ENCODE peak calls at places on chromosome 14, in four cellular contexts. W, E, Y and P are unnamed samples.

GRCh38 chr14:92951912-92952471 is 29.0 kb downstream of the CHGA start:
- DNase-seq in W (peak; percentile 37), E (no peak), Y (no peak), P (peak; percentile 66)

GRCh38 chr14:69101331-69101826 is 51.5 kb downstream of the DCAF5 start:
- DNase-seq in W (no peak), E (peak; percentile 42), Y (no peak), P (peak; percentile 94)

GRCh38 chr14:69863083-69863482 is 16.1 kb upstream of the SMOC1 start:
- DNase-seq in W (no peak), E (no peak), Y (no peak), P (no peak)

GRCh38 chr14:70808402-70809237 is 693 bp downstream of the MAP3K9 start:
- DNase-seq in E (no peak), W (no peak), Y (no peak), P (no peak)

GRCh38 chr14:98462908-98463307 is 809.1 kb downstream of the BCL11B start:
- DNase-seq in E (no peak), Y (no peak), W (no peak), P (no peak)

GRCh38 chr14:76647699-76648298 is 113.5 kb upstream of the VASH1 start:
- DNase-seq in W (no peak), E (no peak), Y (no peak), P (peak; percentile 64)

GRCh38 chr14:29321646-29322045 is 555.1 kb downstream of the FOXG1 start:
- DNase-seq in W (no peak), E (no peak), Y (no peak), P (peak; percentile 80)

GRCh38 chr14:104143071-104143470 is 4.7 kb downstream of the KIF26A start:
- DNase-seq in Y (no peak), W (no peak), E (no peak), P (no peak)

GRCh38 chr14:30982583-30982982 is 42.9 kb upstream of the AP4S1 start:
- DNase-seq in Y (no peak), E (no peak), W (no peak), P (no peak)

GRCh38 chr14:30972882-30973582 is 52.4 kb upstream of the AP4S1 start:
- DNase-seq in Y (no peak), E (no peak), W (no peak), P (no peak)

GRCh38 chr14:30980980-30981379 is 44.5 kb upstream of the AP4S1 start:
- DNase-seq in Y (no peak), W (no peak), E (no peak), P (no peak)

GRCh38 chr14:30974628-30975027 is 50.8 kb upstream of the AP4S1 start:
- DNase-seq in W (no peak), Y (no peak), E (no peak), P (no peak)

DNA sequence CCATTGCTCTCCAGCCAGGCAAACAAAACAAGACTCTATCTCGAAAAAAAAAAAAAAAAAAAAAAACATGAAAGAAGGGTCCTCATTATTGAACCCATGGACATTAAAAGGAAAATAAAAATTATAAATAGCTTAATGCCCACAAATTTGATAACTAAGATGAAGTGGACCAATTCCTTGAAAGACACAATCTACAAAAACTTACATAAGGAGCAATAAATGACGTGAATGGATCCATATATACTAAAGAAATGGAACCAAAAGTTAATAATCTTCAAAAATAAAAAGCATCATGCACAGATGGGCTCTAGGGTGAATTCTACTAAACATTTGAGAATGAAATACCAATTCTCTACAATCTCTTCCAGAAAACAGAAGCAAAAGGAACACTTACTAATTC is 47.7 kb upstream of the AP4S1 start:
- DNase-seq in E (no peak), W (no peak), Y (no peak), P (no peak)
- H3K4me3 ChIP-seq in E (no peak overlapping the region), W (no peak overlapping the region), Y (no peak overlapping the region), P (no peak overlapping the region)

GRCh38 chr14:21496453-21496852 is 14.7 kb downstream of the METTL3 start:
- DNase-seq in E (no peak), W (no peak), Y (no peak), P (peak; percentile 57)

GRCh38 chr14:21501568-21501967 is 9.6 kb downstream of the METTL3 start:
- DNase-seq in Y (no peak), E (no peak), W (no peak), P (no peak)

GRCh38 chr14:21503376-21503775 is 7.8 kb downstream of the METTL3 start:
- DNase-seq in Y (no peak), E (no peak), W (no peak), P (no peak)

GRCh38 chr14:21494902-21495762 is 16.0 kb downstream of the METTL3 start:
- DNase-seq in E (peak; percentile 42), Y (no peak), W (no peak), P (peak; percentile 49)

DNA sequence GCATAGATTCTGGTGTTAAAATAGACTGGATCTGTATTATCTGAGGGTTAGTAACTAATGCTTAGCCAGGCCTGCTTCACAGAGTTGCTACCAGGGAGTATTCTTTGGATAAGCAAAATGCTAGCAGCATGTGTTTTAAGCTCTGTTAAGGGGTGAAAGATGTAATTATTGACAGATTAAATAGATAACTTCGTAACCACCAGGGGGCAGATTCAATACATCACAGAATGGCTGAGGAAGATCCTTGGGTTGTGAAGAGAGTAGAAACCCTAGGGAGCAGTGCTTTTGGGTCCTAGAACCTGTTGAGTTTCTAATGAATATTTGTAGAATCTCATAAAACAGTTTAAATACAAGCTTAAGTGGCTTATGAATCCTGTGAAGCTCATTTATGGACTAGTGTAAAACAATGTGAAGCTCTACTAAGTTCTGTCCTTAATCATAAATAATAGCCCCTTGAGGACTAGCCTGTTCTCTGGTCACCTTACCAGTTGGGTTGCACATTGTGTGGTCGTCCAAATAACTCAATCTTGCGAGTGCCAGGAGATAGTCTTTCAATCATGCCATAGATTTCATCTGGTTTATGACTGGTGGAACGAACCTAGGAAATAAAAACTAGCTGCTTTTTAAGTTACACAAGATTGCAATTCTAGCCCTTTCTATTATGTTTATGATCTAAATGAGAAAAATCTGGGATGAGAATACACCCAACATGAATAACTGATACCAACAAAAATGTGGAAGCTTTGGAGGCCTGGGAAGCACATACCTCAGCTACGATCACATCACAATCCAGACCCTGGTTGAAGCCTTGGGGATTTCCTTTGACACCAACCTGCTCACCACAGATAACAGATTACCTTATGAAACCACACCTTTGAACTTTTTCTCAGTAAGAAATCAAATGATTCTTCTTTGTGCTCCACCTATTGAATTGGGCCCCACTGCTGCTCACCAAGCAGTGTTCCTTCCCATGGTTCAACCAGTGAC is 12.3 kb downstream of the METTL3 start:
- DNase-seq in Y (no peak), W (no peak), E (peak; percentile 19), P (peak; percentile 63)
- TF ChIP-seq CTCF in Y (peak; percentile 33), W (peak; percentile 61), E (peak; percentile 33), P (peak; percentile 38)

GRCh38 chr14:74083784-74084276 is 423 bp downstream of the ALDH6A1 start:
- DNase-seq in E (no peak), W (no peak), Y (no peak), P (no peak)
- H3K4me3 ChIP-seq in E (peak overlapping the region; percentile 62), W (peak overlapping the region; percentile 84), Y (peak overlapping the region; percentile 71), P (peak overlapping the region; percentile 97)

GRCh38 chr14:99517046-99517642 is 35.9 kb downstream of the CCNK start:
- DNase-seq in Y (no peak), E (no peak), W (no peak), P (no peak)
- TF ChIP-seq CTCF in Y (no peak), E (no peak), W (no peak), P (no peak)

DNA sequence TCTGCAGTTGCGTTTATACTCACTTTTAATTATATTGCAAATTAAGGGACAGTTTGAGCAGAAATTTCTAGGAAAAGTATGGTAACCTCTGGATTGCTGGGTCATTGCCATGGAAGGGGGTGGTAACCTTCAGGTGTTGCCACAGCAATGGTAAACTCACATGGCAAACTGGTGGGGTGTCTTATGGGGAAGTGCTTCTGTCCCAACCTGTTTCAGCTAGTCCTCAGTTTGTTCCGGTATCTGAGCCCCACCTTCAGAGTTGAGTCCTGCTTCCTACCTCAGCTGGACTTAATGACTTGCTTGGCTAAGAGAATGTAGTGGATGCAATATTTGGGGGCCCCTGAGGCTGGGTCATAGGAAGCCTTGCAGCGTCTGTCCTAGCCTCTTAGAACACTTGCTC is 7.3 kb upstream of the CLMN start:
- DNase-seq in Y (no peak), E (no peak), W (no peak), P (no peak)
- H3K4me3 ChIP-seq in Y (no peak overlapping the region), E (no peak overlapping the region), W (peak overlapping the region; percentile 46), P (no peak overlapping the region)

GRCh38 chr14:24251880-24252288 is 9.5 kb upstream of the TINF2 start:
- DNase-seq in E (no peak), W (no peak), Y (no peak), P (no peak)
- TF ChIP-seq CTCF in E (no peak), W (no peak), Y (no peak), P (peak; percentile 26)

GRCh38 chr14:47674546-47675238 is 713 bp downstream of the MDGA2 start:
- DNase-seq in E (no peak), Y (no peak), W (no peak), P (no peak)

GRCh38 chr14:47676301-47676617 is 854 bp upstream of the MDGA2 start:
- DNase-seq in W (no peak), Y (no peak), E (no peak), P (no peak)

GRCh38 chr14:47675489-47676300 is at the start of gene MDGA2:
- DNase-seq in W (no peak), Y (no peak), E (no peak), P (no peak)

GRCh38 chr14:47675239-47675488 is 241 bp downstream of the MDGA2 start:
- DNase-seq in Y (no peak), W (no peak), E (no peak), P (no peak)

GRCh38 chr14:47674148-47674545 is 1.3 kb downstream of the MDGA2 start:
- DNase-seq in Y (no peak), E (no peak), W (no peak), P (no peak)
- H3K4me3 ChIP-seq in Y (peak overlapping the region; percentile 47), E (no peak overlapping the region), W (no peak overlapping the region), P (no peak overlapping the region)

DNA sequence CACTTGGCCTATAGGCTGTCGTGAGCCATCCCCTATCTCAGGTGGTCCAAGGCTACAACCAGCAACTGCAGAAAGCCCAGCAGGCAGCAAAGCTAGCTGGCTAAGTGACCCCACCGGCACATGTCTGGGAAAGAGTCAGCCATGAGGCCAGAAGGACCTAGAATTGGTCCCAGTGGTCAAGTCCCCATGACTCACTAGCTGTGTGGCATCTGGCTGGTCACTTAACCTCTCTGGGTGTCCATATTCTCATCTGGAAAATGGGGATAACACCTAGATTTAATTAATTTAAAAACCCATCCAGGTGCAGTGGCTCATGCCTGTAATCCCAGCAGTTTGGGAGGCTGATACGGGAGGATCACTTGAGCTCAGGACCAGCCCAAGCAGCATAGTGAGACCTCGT is 37.6 kb downstream of the SYNE3 start:
- DNase-seq in Y (no peak), W (no peak), E (no peak), P (no peak)
- TF ChIP-seq CTCF in Y (no peak), W (no peak), E (no peak), P (no peak)